ENCODE peak calls at places on chromosomes 5 and 9, in six cellular contexts. Z is upper lobe of right lung; E is astrocyte; Y is aorta; G is effector memory CD4-positive, alpha-beta T cell; U is thyroid gland. R is an unnamed sample. For H3K4me1, the result is how much of the 10 kb centered on the place peaks cover.

GRCh38 chr9:3750311-3750710 is 224.5 kb upstream of the RFX3 start:
- DNase-seq in Z (no peak), E (no peak), Y (no peak), G (no peak), U (no peak), R (no peak)

GRCh38 chr5:115873392-115873791 is 31.7 kb downstream of the AP3S1 start:
- DNase-seq in Z (no peak), E (peak), Y (no peak), G (no peak), U (no peak), R (no peak)

GRCh38 chr5:33241826-33242225 is 198.9 kb upstream of the TARS1 start:
- DNase-seq in Z (no peak), E (no peak), Y (no peak), G (no peak), U (no peak), R (no peak)

GRCh38 chr9:121658166-121658565 is 6.7 kb downstream of the DAB2IP start:
- DNase-seq in Z (no peak), E (no peak), Y (no peak), G (no peak), U (no peak), R (no peak)

GRCh38 chr9:35051069-35051967 is 21.1 kb downstream of the VCP start:
- DNase-seq in Z (no peak), E (no peak), Y (no peak), G (no peak), U (peak), R (peak)

GRCh38 chr9:72554221-72554641 is 32.8 kb downstream of the TMC1 start:
- DNase-seq in Z (no peak), E (peak), Y (no peak), G (no peak), U (no peak), R (no peak)

GRCh38 chr5:67478337-67478736 is 281.7 kb upstream of the CD180 start:
- DNase-seq in Z (no peak), E (no peak), Y (no peak), G (no peak), U (no peak), R (no peak)

GRCh38 chr5:168714046-168714445 is 134.9 kb upstream of the PANK3 start:
- DNase-seq in Z (no peak), E (peak), Y (no peak), G (no peak), U (no peak), R (no peak)

GRCh38 chr9:92180669-92181181 is 65.5 kb upstream of the SPTLC1 start:
- DNase-seq in Z (no peak), E (peak), Y (no peak), G (no peak), U (no peak), R (peak)

GRCh38 chr5:159913481-159913880 is 2.8 kb upstream of the ADRA1B start:
- DNase-seq in Z (no peak), E (no peak), Y (no peak), G (no peak), U (no peak), R (no peak)

GRCh38 chr5:142884029-142884428 is 113.9 kb downstream of the ARHGAP26 start:
- DNase-seq in Z (no peak), E (no peak), Y (no peak), G (no peak), U (no peak), R (no peak)

GRCh38 chr5:5105531-5105930 is 34.6 kb upstream of the ADAMTS16 start:
- DNase-seq in Z (no peak), E (no peak), Y (no peak), G (no peak), U (no peak), R (no peak)

GRCh38 chr5:172428224-172429166 is 25.8 kb downstream of the SH3PXD2B start:
- DNase-seq in Z (no peak), E (no peak), Y (no peak), G (no peak), U (no peak), R (no peak)

GRCh38 chr9:93300585-93301081 is 116.7 kb downstream of the WNK2 start:
- DNase-seq in Z (peak), E (no peak), Y (peak), G (no peak), U (no peak), R (no peak)

GRCh38 chr5:38765461-38765861 is 80.4 kb upstream of the OSMR start:
- DNase-seq in Z (no peak), E (peak), Y (no peak), G (no peak), U (no peak), R (no peak)

GRCh38 chr5:120684749-120685415 is 220.8 kb downstream of the PRR16 start:
- DNase-seq in Z (no peak), E (no peak), Y (no peak), G (no peak), U (no peak), R (no peak)

GRCh38 chr5:65512170-65512937 is 30.6 kb upstream of the ADAMTS6 start:
- DNase-seq in Z (no peak), E (peak), Y (no peak), G (no peak), U (no peak), R (no peak)

GRCh38 chr9:120043448-120043847 is 536.5 kb downstream of the CDK5RAP2 start:
- DNase-seq in Z (no peak), E (no peak), Y (no peak), G (no peak), U (no peak), R (no peak)

GRCh38 chr9:131275332-131276106 is 791 bp downstream of the FAM78A start:
- DNase-seq in Z (no peak), E (no peak), Y (no peak), G (no peak), U (no peak), R (no peak)

GRCh38 chr5:81544351-81545001 is 150.5 kb upstream of the ACOT12 start:
- DNase-seq in Z (no peak), E (peak), Y (no peak), G (no peak), U (no peak), R (peak)

GRCh38 chr5:42824347-42824976 is 12.8 kb upstream of the SELENOP start:
- DNase-seq in Z (no peak), E (no peak), Y (no peak), G (no peak), U (no peak), R (no peak)

GRCh38 chr9:124239249-124240073 is 18.3 kb upstream of the NEK6 start:
- DNase-seq in Z (no peak), E (no peak), Y (peak), G (no peak), U (no peak), R (no peak)

GRCh38 chr9:14591411-14591810 is 101.8 kb downstream of the ZDHHC21 start:
- DNase-seq in Z (no peak), E (no peak), Y (no peak), G (no peak), U (no peak), R (no peak)

GRCh38 chr5:72841756-72842535 is 25.5 kb downstream of the TNPO1 start:
- DNase-seq in Z (no peak), E (peak), Y (no peak), G (no peak), U (no peak), R (no peak)

GRCh38 chr5:166979576-166979975 is 1311.9 kb upstream of the WWC1 start:
- DNase-seq in Z (no peak), E (no peak), Y (no peak), G (no peak), U (no peak), R (no peak)

GRCh38 chr9:95645992-95646391 is 129.2 kb upstream of the PTCH1 start:
- DNase-seq in Z (no peak), E (peak), Y (no peak), G (no peak), U (no peak), R (no peak)

GRCh38 chr5:1565737-1566734 is 42.3 kb upstream of the LPCAT1 start:
- DNase-seq in Z (no peak), E (no peak), Y (no peak), G (no peak), U (no peak), R (no peak)

GRCh38 chr9:125816321-125816720 is 69.1 kb downstream of the PBX3 start:
- DNase-seq in Z (no peak), E (no peak), Y (no peak), G (no peak), U (no peak), R (no peak)

GRCh38 chr9:18759836-18760235 is 273.2 kb downstream of the SAXO1 start:
- DNase-seq in Z (no peak), E (no peak), Y (no peak), G (no peak), U (no peak), R (no peak)

GRCh38 chr9:121901616-121902015 is 191.5 kb downstream of the TTLL11 start:
- DNase-seq in Z (no peak), E (peak), Y (no peak), G (no peak), U (no peak), R (no peak)

GRCh38 chr5:1386274-1386717 is 41.4 kb upstream of the CLPTM1L start:
- DNase-seq in Z (peak), E (peak), Y (peak), G (peak), U (peak), R (peak)

GRCh38 chr5:58040851-58041250 is 419.0 kb downstream of the PLK2 start:
- DNase-seq in Z (no peak), E (no peak), Y (no peak), G (no peak), U (no peak), R (no peak)

DNA sequence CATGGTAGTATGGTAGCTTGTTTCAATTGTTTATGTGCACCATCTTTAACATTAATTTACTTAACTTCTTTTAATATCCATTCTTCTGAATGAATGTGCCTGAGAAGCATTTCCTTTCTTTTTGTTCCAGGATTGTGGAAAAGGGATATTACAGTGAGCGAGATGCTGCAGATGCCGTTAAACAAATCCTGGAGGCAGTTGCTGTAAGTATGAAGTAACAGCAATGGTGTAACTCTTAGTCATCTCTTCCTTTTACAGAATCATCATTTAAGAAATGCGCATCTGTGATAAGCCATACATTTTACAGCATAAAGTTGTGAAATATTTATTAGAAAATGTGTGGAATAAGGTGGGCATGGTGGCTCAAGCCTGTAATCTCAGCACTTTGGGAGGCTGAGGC is 117.8 kb downstream of the STARD4 start:
- DNase-seq in Z (no peak), E (peak), Y (no peak), G (no peak), U (no peak), R (no peak)
- H3K4me3 ChIP-seq in Z (no peak), E (no peak), Y (no peak), G (no peak), U (no peak), R (no peak)

GRCh38 chr9:130045657-130046450 is 2.9 kb upstream of the FNBP1 start:
- DNase-seq in Z (no peak), E (no peak), Y (no peak), G (no peak), U (no peak), R (no peak)

GRCh38 chr9:130050472-130050871 is 3.2 kb upstream of the GPR107 start:
- DNase-seq in Z (no peak), E (no peak), Y (no peak), G (no peak), U (no peak), R (no peak)

GRCh38 chr9:130051855-130052254 is 1.9 kb upstream of the GPR107 start:
- DNase-seq in Z (no peak), E (no peak), Y (no peak), G (no peak), U (no peak), R (no peak)

GRCh38 chr9:130053109-130053503 is 600 bp upstream of the GPR107 start:
- DNase-seq in Z (no peak), E (no peak), Y (no peak), G (no peak), U (no peak), R (no peak)

GRCh38 chr9:130049431-130050210 is 4.1 kb upstream of the GPR107 start:
- DNase-seq in Z (no peak), E (no peak), Y (no peak), G (no peak), U (peak), R (no peak)
- H3K4me1 ChIP-seq in Z (under half), E (under half), Y (under half), G (under half), U (half or more), R (under half)

DNA sequence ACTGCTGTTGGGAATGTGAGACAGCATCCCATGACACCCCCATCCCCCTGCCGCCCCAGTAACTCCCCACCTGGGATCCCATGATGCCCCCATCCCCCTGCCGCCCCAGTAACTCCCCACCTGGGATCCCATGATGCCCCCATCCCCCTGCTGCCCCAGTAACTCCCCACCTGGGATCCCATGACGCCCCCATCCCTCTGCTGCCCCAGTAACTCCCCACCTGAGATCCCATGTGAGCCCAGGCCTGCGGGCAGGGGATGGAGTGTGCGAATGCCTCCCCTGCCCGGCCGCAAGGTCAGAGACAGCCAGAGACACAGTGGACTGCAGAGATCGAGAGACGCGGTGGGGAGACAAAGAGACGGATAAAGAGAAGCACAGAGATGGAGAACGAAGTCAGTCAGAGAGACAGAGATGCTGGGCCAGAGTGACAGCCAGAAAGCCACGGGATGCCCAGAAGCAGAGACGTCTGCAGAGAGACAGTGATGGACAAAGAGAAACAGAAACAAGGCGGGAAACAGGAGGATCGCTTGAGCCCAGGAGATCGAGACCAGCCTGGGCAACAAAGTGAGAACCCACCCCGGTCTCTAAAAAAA is 1.0 kb downstream of the SH2D3C start:
- DNase-seq in Z (no peak), E (no peak), Y (no peak), G (no peak), U (no peak), R (no peak)
- H3K4me3 ChIP-seq in Z (peak), E (no peak), Y (no peak), G (peak), U (no peak), R (no peak)

DNA sequence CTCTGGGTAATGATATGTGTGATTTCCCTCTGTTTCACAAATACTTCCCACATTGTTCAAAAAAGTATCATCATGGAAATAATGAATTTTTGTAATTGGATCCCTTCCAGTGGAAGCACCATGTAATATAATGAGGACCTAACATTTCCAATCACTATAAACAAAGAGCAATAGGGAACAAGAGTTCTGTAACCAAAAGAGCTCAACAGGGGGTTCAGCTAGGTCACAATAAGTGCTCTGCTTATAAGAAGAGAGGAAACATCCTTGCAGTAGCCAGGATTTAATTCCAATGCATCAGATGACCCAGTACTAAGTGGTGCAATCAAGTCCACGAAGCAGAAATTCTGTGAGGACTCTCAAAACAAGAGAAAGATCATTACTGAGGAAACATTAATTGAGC is 6.0 kb downstream of the SERINC5 start:
- DNase-seq in Z (no peak), E (no peak), Y (no peak), G (no peak), U (no peak), R (no peak)
- H3K4me1 ChIP-seq in Z (half or more), E (half or more), Y (under half), G (half or more), U (under half), R (half or more)